ENCODE peak calls at places on chromosomes 6 and 20, in four cellular contexts. D, G, U and N are unnamed samples.

GRCh38 chr6:452301-453067 is 60.9 kb downstream of the IRF4 start:
- DNase-seq in G (no peak), U (no peak), D (no peak), N (no peak)

GRCh38 chr6:78611886-78612480 is 255.4 kb upstream of the IRAK1BP1 start:
- DNase-seq in U (no peak), G (no peak), D (no peak), N (no peak)

GRCh38 chr6:147203311-147204059 is 732 bp upstream of the STXBP5 start:
- DNase-seq in D (peak), G (peak), U (peak), N (peak)

GRCh38 chr6:37820713-37821069 is 1.2 kb downstream of the ZFAND3 start:
- DNase-seq in U (no peak), G (peak), D (no peak), N (no peak)

GRCh38 chr6:21935561-21936028 is 342.0 kb downstream of the SOX4 start:
- DNase-seq in D (no peak), G (no peak), U (no peak), N (no peak)

GRCh38 chr6:42984924-42985475 is 630 bp downstream of the PPP2R5D start:
- DNase-seq in D (no peak), U (peak), G (no peak), N (no peak)

GRCh38 chr20:35886537-35886936 is 67.8 kb downstream of the SCAND1 start:
- DNase-seq in U (no peak), G (no peak), D (no peak), N (no peak)

GRCh38 chr6:142796571-142796970 is 148.4 kb downstream of the HIVEP2 start:
- DNase-seq in D (no peak), G (no peak), U (no peak), N (no peak)

GRCh38 chr6:125781307-125781868 is 9.4 kb upstream of the NCOA7 start:
- DNase-seq in U (peak), D (no peak), G (peak), N (no peak)

GRCh38 chr6:72238021-72238420 is 351.7 kb downstream of the RIMS1 start:
- DNase-seq in D (no peak), U (no peak), G (no peak), N (no peak)

GRCh38 chr6:151992091-151992490 is 184.6 kb downstream of the ESR1 start:
- DNase-seq in D (no peak), U (no peak), G (no peak), N (no peak)

GRCh38 chr20:17939622-17940446 is 28.8 kb downstream of the SNX5 start:
- DNase-seq in U (no peak), G (no peak), D (no peak), N (no peak)

GRCh38 chr20:59940956-59941294 is 736 bp downstream of the FAM217B start:
- DNase-seq in D (no peak), U (no peak), G (no peak), N (no peak)

GRCh38 chr20:48015136-48015925 is 230.1 kb upstream of the SULF2 start:
- DNase-seq in D (no peak), U (no peak), G (no peak), N (no peak)

GRCh38 chr6:168411130-168411529 is 29.9 kb upstream of the SMOC2 start:
- DNase-seq in D (no peak), U (no peak), G (no peak), N (no peak)

GRCh38 chr20:63414720-63415417 is 53.7 kb upstream of the CHRNA4 start:
- DNase-seq in G (no peak), U (no peak), D (no peak), N (no peak)

GRCh38 chr6:157656437-157657005 is 166.5 kb upstream of the SNX9 start:
- DNase-seq in U (no peak), G (no peak), D (no peak), N (no peak)

GRCh38 chr6:125191916-125192609 is 38.5 kb downstream of the TPD52L1 start:
- DNase-seq in D (peak), G (peak), U (peak), N (peak)

GRCh38 chr6:136012198-136012884 is 160.8 kb downstream of the PDE7B start:
- DNase-seq in G (no peak), U (no peak), D (no peak), N (no peak)

GRCh38 chr6:15351631-15352030 is 105.8 kb downstream of the JARID2 start:
- DNase-seq in G (no peak), D (no peak), U (no peak), N (no peak)

GRCh38 chr6:152301021-152301805 is 335.9 kb downstream of the SYNE1 start:
- DNase-seq in G (no peak), U (no peak), D (no peak), N (no peak)

GRCh38 chr6:36180126-36180525 is 16.4 kb upstream of the BRPF3 start:
- DNase-seq in D (no peak), G (no peak), U (no peak), N (no peak)

GRCh38 chr20:35773154-35773751 is 1.4 kb downstream of the PHF20 start:
- DNase-seq in D (no peak), U (peak), G (peak), N (no peak)

GRCh38 chr6:106643061-106643460 is 13.7 kb downstream of the QRSL1 start:
- DNase-seq in D (no peak), U (no peak), G (no peak), N (no peak)

GRCh38 chr6:29887819-29888581 is 54.3 kb upstream of the HLA-A start:
- DNase-seq in U (peak), G (peak), D (no peak), N (no peak)

GRCh38 chr20:48717959-48718223 is 109.9 kb downstream of the PREX1 start:
- DNase-seq in G (no peak), U (no peak), D (no peak), N (no peak)

GRCh38 chr20:63168861-63169260 is 47.1 kb downstream of the YTHDF1 start:
- DNase-seq in G (no peak), U (no peak), D (no peak), N (no peak)

GRCh38 chr6:41469951-41470340 is 76.2 kb upstream of the FOXP4 start:
- DNase-seq in G (no peak), U (no peak), D (no peak), N (no peak)

GRCh38 chr20:59222982-59223610 is 59.5 kb downstream of the ZNF831 start:
- DNase-seq in G (no peak), D (no peak), U (no peak), N (no peak)

GRCh38 chr6:5459346-5459745 is 198.0 kb downstream of the FARS2 start:
- DNase-seq in D (no peak), G (no peak), U (no peak), N (no peak)

GRCh38 chr6:17099401-17100059 is 2.3 kb upstream of the STMND1 start:
- DNase-seq in G (no peak), D (no peak), U (no peak), N (no peak)

GRCh38 chr20:53872561-53873248 is 197.7 kb downstream of the BCAS1 start:
- DNase-seq in D (no peak), G (peak), U (peak), N (no peak)

GRCh38 chr20:21241400-21241799 is 61.7 kb upstream of the XRN2 start:
- DNase-seq in G (no peak), D (no peak), U (no peak), N (no peak)